ENCODE peak calls at places on chromosomes 1 and 21, in five cellular contexts. One of them, this sample, is unnamed.
A peak's percentile ranks its signal among the peaks of the same experiment; 100 is the strongest.

GRCh38 chr1:111219466-111220286 is 7.8 kb upstream of the CHI3L2 start:
- DNase-seq in H9: no peak
- DNase-seq in mesenchymal stem cell: no peak
- DNase-seq in H1: no peak
- DNase-seq in neuronal stem cell: peak; percentile 51
- DNase-seq in this sample: no peak

GRCh38 chr1:93661829-93662474 is 19.7 kb downstream of the BCAR3 start:
- DNase-seq in H9: no peak
- DNase-seq in mesenchymal stem cell: peak; percentile 87
- DNase-seq in H1: no peak
- DNase-seq in neuronal stem cell: no peak
- DNase-seq in this sample: peak; percentile 86

GRCh38 chr1:69263982-69264381 is 303.7 kb upstream of the LRRC7 start:
- DNase-seq in H9: no peak
- DNase-seq in mesenchymal stem cell: peak; percentile 66
- DNase-seq in H1: no peak
- DNase-seq in neuronal stem cell: no peak
- DNase-seq in this sample: no peak

GRCh38 chr1:171911506-171911905 is 70.2 kb downstream of the DNM3 start:
- DNase-seq in H9: peak; percentile 52
- DNase-seq in mesenchymal stem cell: peak; percentile 6
- DNase-seq in H1: no peak
- DNase-seq in neuronal stem cell: no peak
- DNase-seq in this sample: no peak

GRCh38 chr1:204556458-204557052 is 40.3 kb downstream of the MDM4 start:
- DNase-seq in H9: no peak
- DNase-seq in mesenchymal stem cell: no peak
- DNase-seq in H1: no peak
- DNase-seq in neuronal stem cell: no peak
- DNase-seq in this sample: no peak

GRCh38 chr1:109906160-109906838 is 4.3 kb upstream of the CSF1 start:
- DNase-seq in H9: no peak
- DNase-seq in mesenchymal stem cell: no peak
- DNase-seq in H1: no peak
- DNase-seq in neuronal stem cell: no peak
- DNase-seq in this sample: no peak

GRCh38 chr1:226444901-226445300 is 37.0 kb upstream of the PARP1 start:
- DNase-seq in H9: peak; percentile 47
- DNase-seq in mesenchymal stem cell: no peak
- DNase-seq in H1: no peak
- DNase-seq in neuronal stem cell: no peak
- DNase-seq in this sample: no peak

GRCh38 chr1:98005326-98006010 is 84.6 kb upstream of the DPYD start:
- DNase-seq in H9: no peak
- DNase-seq in mesenchymal stem cell: no peak
- DNase-seq in H1: no peak
- DNase-seq in neuronal stem cell: no peak
- DNase-seq in this sample: peak; percentile 33

GRCh38 chr1:234531181-234532132 is 52.5 kb upstream of the TARBP1 start:
- DNase-seq in H9: no peak
- DNase-seq in mesenchymal stem cell: peak; percentile 49
- DNase-seq in H1: no peak
- DNase-seq in neuronal stem cell: no peak
- DNase-seq in this sample: peak; percentile 99

GRCh38 chr1:29218223-29218622 is 12.5 kb downstream of the MECR start:
- DNase-seq in H9: no peak
- DNase-seq in mesenchymal stem cell: no peak
- DNase-seq in H1: no peak
- DNase-seq in neuronal stem cell: no peak
- DNase-seq in this sample: no peak

GRCh38 chr1:115332813-115333608 is 5.0 kb downstream of the NGF start:
- DNase-seq in H9: no peak
- DNase-seq in mesenchymal stem cell: peak; percentile 64
- DNase-seq in H1: no peak
- DNase-seq in neuronal stem cell: no peak
- DNase-seq in this sample: peak; percentile 63

GRCh38 chr1:209048961-209049669 is 534.4 kb upstream of the CAMK1G start:
- DNase-seq in H9: no peak
- DNase-seq in mesenchymal stem cell: peak; percentile 13
- DNase-seq in H1: no peak
- DNase-seq in neuronal stem cell: no peak
- DNase-seq in this sample: no peak

GRCh38 chr21:27769763-27770162 is 802.9 kb upstream of the ADAMTS5 start:
- DNase-seq in H9: no peak
- DNase-seq in mesenchymal stem cell: no peak
- DNase-seq in H1: no peak
- DNase-seq in neuronal stem cell: no peak
- DNase-seq in this sample: no peak

GRCh38 chr21:35376406-35377135 is 327.5 kb upstream of the RUNX1 start:
- DNase-seq in H9: no peak
- DNase-seq in mesenchymal stem cell: peak; percentile 18
- DNase-seq in H1: no peak
- DNase-seq in neuronal stem cell: no peak
- DNase-seq in this sample: peak; percentile 26

GRCh38 chr1:116033322-116033721 is 57.0 kb downstream of the SLC22A15 start:
- DNase-seq in H9: no peak
- DNase-seq in mesenchymal stem cell: no peak
- DNase-seq in H1: no peak
- DNase-seq in neuronal stem cell: peak; percentile 74
- DNase-seq in this sample: no peak

GRCh38 chr1:3918966-3919611 is 19.0 kb upstream of the C1orf174 start:
- DNase-seq in H9: no peak
- DNase-seq in mesenchymal stem cell: no peak
- DNase-seq in H1: no peak
- DNase-seq in neuronal stem cell: no peak
- DNase-seq in this sample: no peak

GRCh38 chr1:92273039-92273438 is 25.7 kb downstream of the GLMN start:
- DNase-seq in H9: no peak
- DNase-seq in mesenchymal stem cell: no peak
- DNase-seq in H1: no peak
- DNase-seq in neuronal stem cell: no peak
- DNase-seq in this sample: no peak

GRCh38 chr1:229835226-229835625 is 209.2 kb downstream of the URB2 start:
- DNase-seq in H9: no peak
- DNase-seq in mesenchymal stem cell: no peak
- DNase-seq in H1: no peak
- DNase-seq in neuronal stem cell: no peak
- DNase-seq in this sample: no peak
- H2BK12ac ChIP-seq in H9: no peak overlapping the region
- H2BK12ac ChIP-seq in mesenchymal stem cell: no peak overlapping the region
- H2BK12ac ChIP-seq in H1: no peak overlapping the region
- H2BK12ac ChIP-seq in neuronal stem cell: no peak overlapping the region
- H2BK12ac ChIP-seq in this sample: no peak overlapping the region

DNA sequence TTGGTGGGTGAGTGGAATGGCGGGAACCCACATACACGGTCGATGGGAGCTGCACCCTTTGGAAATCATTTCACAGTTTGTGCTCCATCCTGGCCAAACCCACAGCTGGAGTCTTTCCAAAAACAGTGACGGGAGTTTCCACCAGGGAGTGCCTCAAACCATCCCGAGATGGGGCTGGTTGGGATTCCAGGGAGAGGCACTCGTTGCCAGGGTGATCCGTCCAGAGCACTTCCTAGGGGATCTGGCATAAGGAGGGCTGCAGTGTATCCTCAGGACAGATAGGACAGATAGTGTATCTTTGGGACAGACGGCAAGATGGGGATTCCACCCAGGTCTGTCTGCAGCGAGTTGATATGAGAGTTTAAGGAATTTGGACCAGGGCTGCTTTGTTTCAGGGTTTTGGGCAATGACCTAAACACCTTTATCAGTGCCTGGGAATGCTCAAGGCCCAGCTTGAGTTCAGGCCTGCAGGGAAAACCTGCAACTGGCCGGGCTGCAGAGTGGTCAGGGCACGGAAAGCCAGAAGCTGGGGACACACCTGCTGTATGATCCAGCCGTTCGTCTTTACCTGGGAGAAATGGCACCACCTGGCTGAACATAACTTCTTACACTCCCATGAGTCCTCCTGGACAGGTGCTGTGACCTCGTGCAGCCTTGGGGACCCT is 3.4 kb upstream of the POFUT2 start:
- DNase-seq in H9: no peak
- DNase-seq in mesenchymal stem cell: peak; percentile 67
- DNase-seq in H1: no peak
- DNase-seq in neuronal stem cell: no peak
- DNase-seq in this sample: no peak
- H2BK5ac ChIP-seq in H9: no peak overlapping the region
- H2BK5ac ChIP-seq in mesenchymal stem cell: no peak overlapping the region
- H2BK5ac ChIP-seq in H1: no peak overlapping the region
- H2BK5ac ChIP-seq in neuronal stem cell: no peak overlapping the region
- H2BK5ac ChIP-seq in this sample: no peak overlapping the region

DNA sequence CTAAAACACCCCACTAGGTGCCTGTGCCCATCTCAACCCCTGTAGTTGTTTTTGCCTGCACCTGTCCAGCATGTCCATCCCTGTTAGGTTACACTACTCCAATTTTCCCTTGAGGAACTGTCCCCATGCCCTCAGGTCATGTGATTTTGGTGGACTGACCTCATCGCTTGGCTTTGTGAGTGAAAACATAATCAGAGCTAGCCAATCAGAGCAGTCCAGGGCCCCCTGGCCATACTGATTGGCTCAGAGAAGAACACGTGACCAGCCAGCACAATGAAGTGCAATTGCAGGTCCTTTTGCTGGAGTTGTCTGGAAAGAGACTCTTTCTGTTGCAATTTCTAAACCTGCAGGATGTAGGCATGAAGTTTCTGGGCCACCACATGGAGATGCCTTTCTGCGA is 303.3 kb upstream of the PROX1 start:
- DNase-seq in H9: no peak
- DNase-seq in mesenchymal stem cell: no peak
- DNase-seq in H1: no peak
- DNase-seq in neuronal stem cell: no peak
- DNase-seq in this sample: no peak
- H2BK12ac ChIP-seq in H9: no peak overlapping the region
- H2BK12ac ChIP-seq in mesenchymal stem cell: no peak overlapping the region
- H2BK12ac ChIP-seq in H1: no peak overlapping the region
- H2BK12ac ChIP-seq in neuronal stem cell: no peak overlapping the region
- H2BK12ac ChIP-seq in this sample: no peak overlapping the region

GRCh38 chr1:202568466-202569196 is 141.6 kb downstream of the SYT2 start:
- DNase-seq in H9: no peak
- DNase-seq in mesenchymal stem cell: no peak
- DNase-seq in H1: no peak
- DNase-seq in neuronal stem cell: no peak
- DNase-seq in this sample: peak; percentile 90
- H2BK5ac ChIP-seq in H9: no peak overlapping the region
- H2BK5ac ChIP-seq in mesenchymal stem cell: no peak overlapping the region
- H2BK5ac ChIP-seq in H1: peak overlapping the region; percentile 22
- H2BK5ac ChIP-seq in neuronal stem cell: no peak overlapping the region
- H2BK5ac ChIP-seq in this sample: peak overlapping the region; percentile 54

GRCh38 chr21:36541721-36542139 is 61.8 kb upstream of the CLDN14 start:
- DNase-seq in H9: no peak
- DNase-seq in mesenchymal stem cell: no peak
- DNase-seq in H1: no peak
- DNase-seq in neuronal stem cell: no peak
- DNase-seq in this sample: no peak
- H2BK12ac ChIP-seq in H9: no peak overlapping the region
- H2BK12ac ChIP-seq in mesenchymal stem cell: no peak overlapping the region
- H2BK12ac ChIP-seq in H1: no peak overlapping the region
- H2BK12ac ChIP-seq in neuronal stem cell: no peak overlapping the region
- H2BK12ac ChIP-seq in this sample: no peak overlapping the region